ENCODE peak calls at places on chromosomes 13 and 19, in ten cellular contexts. A is A172; N is activated T-helper 9 cell treated with anti-CD3 and anti-CD28 coated beads, Interleukin-2, amount 50 U/mL, for 16 hours; X is NCI-H2081; T is amniotic epithelial cell; Y is tibial artery; U is hepatic stellate cell; K is activated CD4-positive, alpha-beta T cell treated with anti-CD3 and anti-CD28 coated beads for 4 hours; B is B cell; D is neural progenitor cell. J is an unnamed sample.

GRCh38 chr13:48266967-48267639 is 34.1 kb downstream of the ITM2B start:
- DNase-seq in A (no peak), N (no peak), X (no peak), T (no peak), Y (no peak), U (no peak), K (no peak), B (no peak), D (no peak), J (no peak)

GRCh38 chr19:10861118-10861651 is 10.2 kb upstream of the CARM1 start:
- DNase-seq in A (no peak), N (no peak), X (no peak), T (no peak), Y (no peak), U (no peak), K (no peak), B (no peak), D (peak), J (no peak)

GRCh38 chr13:43095771-43096719 is 72.7 kb downstream of the DNAJC15 start:
- DNase-seq in A (no peak), N (no peak), X (no peak), T (no peak), Y (no peak), U (no peak), K (no peak), B (no peak), D (no peak), J (no peak)

GRCh38 chr19:32819415-32820400 is 49.9 kb downstream of the SLC7A9 start:
- DNase-seq in A (no peak), N (no peak), X (no peak), T (no peak), Y (no peak), U (no peak), K (no peak), B (no peak), D (no peak), J (no peak)

GRCh38 chr13:111508902-111509509 is 188.6 kb downstream of the TEX29 start:
- DNase-seq in A (no peak), N (no peak), X (no peak), T (no peak), Y (no peak), U (no peak), K (no peak), B (no peak), D (no peak), J (no peak)

GRCh38 chr13:27953671-27954405 is 15.3 kb downstream of the CDX2 start:
- DNase-seq in A (no peak), N (peak), X (peak), T (peak), Y (no peak), U (peak), K (peak), B (peak), D (peak), J (no peak)

GRCh38 chr13:98775844-98776598 is 23.5 kb upstream of the SLC15A1 start:
- DNase-seq in A (peak), N (no peak), X (no peak), T (peak), Y (no peak), U (peak), K (no peak), B (no peak), D (no peak), J (no peak)

GRCh38 chr13:105050696-105051095 is 1484.8 kb downstream of the EFNB2 start:
- DNase-seq in A (no peak), N (no peak), X (no peak), T (no peak), Y (no peak), U (no peak), K (no peak), B (no peak), D (no peak), J (no peak)

GRCh38 chr13:113828282-113828825 is 35.5 kb downstream of the GAS6 start:
- DNase-seq in A (no peak), N (no peak), X (no peak), T (no peak), Y (no peak), U (no peak), K (no peak), B (no peak), D (no peak), J (no peak)

GRCh38 chr19:48870048-48870447 is 1.6 kb upstream of the PLEKHA4 start:
- DNase-seq in A (no peak), N (no peak), X (no peak), T (no peak), Y (no peak), U (no peak), K (no peak), B (no peak), D (no peak), J (no peak)

GRCh38 chr19:46732172-46732938 is 13.5 kb upstream of the FKRP start:
- DNase-seq in A (no peak), N (no peak), X (no peak), T (peak), Y (no peak), U (no peak), K (no peak), B (no peak), D (no peak), J (no peak)

GRCh38 chr13:61685683-61686013 is 270.0 kb upstream of the PCDH20 start:
- DNase-seq in A (no peak), N (no peak), X (no peak), T (no peak), Y (no peak), U (no peak), K (no peak), B (no peak), D (peak), J (no peak)

GRCh38 chr13:44732503-44733098 is 156.5 kb upstream of the TSC22D1 start:
- DNase-seq in A (peak), N (no peak), X (no peak), T (peak), Y (no peak), U (no peak), K (no peak), B (no peak), D (no peak), J (no peak)

GRCh38 chr13:46761866-46762265 is 35.1 kb downstream of the ESD start:
- DNase-seq in A (no peak), N (no peak), X (no peak), T (no peak), Y (no peak), U (no peak), K (no peak), B (no peak), D (no peak), J (no peak)

GRCh38 chr13:22128413-22129198 is 457.7 kb downstream of the FGF9 start:
- DNase-seq in A (no peak), N (no peak), X (no peak), T (no peak), Y (no peak), U (no peak), K (no peak), B (no peak), D (no peak), J (no peak)

GRCh38 chr13:114113961-114114360 is 18.5 kb downstream of the RASA3 start:
- DNase-seq in A (no peak), N (no peak), X (no peak), T (no peak), Y (peak), U (no peak), K (peak), B (no peak), D (no peak), J (no peak)

GRCh38 chr13:26716984-26717383 is 43.6 kb downstream of the GPR12 start:
- DNase-seq in A (no peak), N (no peak), X (no peak), T (no peak), Y (no peak), U (no peak), K (no peak), B (no peak), D (no peak), J (no peak)

GRCh38 chr13:110469597-110469996 is 91.9 kb downstream of the RAB20 start:
- DNase-seq in A (no peak), N (no peak), X (no peak), T (no peak), Y (no peak), U (no peak), K (no peak), B (no peak), D (no peak), J (no peak)

GRCh38 chr19:47790398-47790814 is 11.9 kb downstream of the SELENOW start:
- DNase-seq in A (peak), N (peak), X (peak), T (peak), Y (peak), U (peak), K (peak), B (peak), D (peak), J (no peak)

GRCh38 chr13:101755228-101755887 is 302.9 kb downstream of the ITGBL1 start:
- DNase-seq in A (no peak), N (no peak), X (no peak), T (peak), Y (no peak), U (no peak), K (no peak), B (no peak), D (no peak), J (no peak)